ENCODE peak calls at places on chromosomes 12 and 14, in six cellular contexts. One of them, this sample, is unnamed.
A peak's percentile ranks its signal among the peaks of the same experiment; 100 is the strongest.

GRCh38 chr12:38895446-38895845 is 9.9 kb downstream of the CPNE8 start:
- DNase-seq in CD8-positive, alpha-beta T cell: no peak
- DNase-seq in heart right ventricle: no peak
- DNase-seq in PC-3: no peak
- DNase-seq in lower lobe of right lung: no peak
- DNase-seq in HCT116: no peak
- DNase-seq in this sample: no peak

GRCh38 chr14:96574633-96575191 is 72.5 kb downstream of the PAPOLA start:
- DNase-seq in CD8-positive, alpha-beta T cell: no peak
- DNase-seq in heart right ventricle: no peak
- DNase-seq in PC-3: peak; percentile 42
- DNase-seq in lower lobe of right lung: no peak
- DNase-seq in HCT116: no peak
- DNase-seq in this sample: peak; percentile 55

GRCh38 chr14:36768638-36769337 is 107.1 kb downstream of the PAX9 start:
- DNase-seq in CD8-positive, alpha-beta T cell: no peak
- DNase-seq in heart right ventricle: no peak
- DNase-seq in PC-3: no peak
- DNase-seq in lower lobe of right lung: no peak
- DNase-seq in HCT116: no peak
- DNase-seq in this sample: no peak

GRCh38 chr12:3172124-3173007 is 95.2 kb downstream of the TSPAN9 start:
- DNase-seq in CD8-positive, alpha-beta T cell: no peak
- DNase-seq in heart right ventricle: no peak
- DNase-seq in PC-3: no peak
- DNase-seq in lower lobe of right lung: no peak
- DNase-seq in HCT116: no peak
- DNase-seq in this sample: no peak

GRCh38 chr12:27542628-27543027 is 18.6 kb downstream of the PPFIBP1 start:
- DNase-seq in CD8-positive, alpha-beta T cell: no peak
- DNase-seq in heart right ventricle: no peak
- DNase-seq in PC-3: no peak
- DNase-seq in lower lobe of right lung: no peak
- DNase-seq in HCT116: no peak
- DNase-seq in this sample: no peak

GRCh38 chr14:85401396-85401795 is 128.5 kb upstream of the FLRT2 start:
- DNase-seq in CD8-positive, alpha-beta T cell: no peak
- DNase-seq in heart right ventricle: no peak
- DNase-seq in PC-3: no peak
- DNase-seq in lower lobe of right lung: no peak
- DNase-seq in HCT116: no peak
- DNase-seq in this sample: no peak

GRCh38 chr12:104506691-104507401 is 50.1 kb downstream of the CHST11 start:
- DNase-seq in CD8-positive, alpha-beta T cell: no peak
- DNase-seq in heart right ventricle: no peak
- DNase-seq in PC-3: no peak
- DNase-seq in lower lobe of right lung: no peak
- DNase-seq in HCT116: no peak
- DNase-seq in this sample: no peak

GRCh38 chr12:12024958-12025682 is 45.6 kb upstream of the BCL2L14 start:
- DNase-seq in CD8-positive, alpha-beta T cell: no peak
- DNase-seq in heart right ventricle: no peak
- DNase-seq in PC-3: no peak
- DNase-seq in lower lobe of right lung: no peak
- DNase-seq in HCT116: no peak
- DNase-seq in this sample: peak; percentile 38

GRCh38 chr12:92608418-92609091 is 94.2 kb upstream of the PLEKHG7 start:
- DNase-seq in CD8-positive, alpha-beta T cell: no peak
- DNase-seq in heart right ventricle: no peak
- DNase-seq in PC-3: peak; percentile 73
- DNase-seq in lower lobe of right lung: no peak
- DNase-seq in HCT116: peak; percentile 33
- DNase-seq in this sample: no peak

GRCh38 chr12:12979731-12980259 is 20.3 kb downstream of the HEBP1 start:
- DNase-seq in CD8-positive, alpha-beta T cell: no peak
- DNase-seq in heart right ventricle: no peak
- DNase-seq in PC-3: peak; percentile 64
- DNase-seq in lower lobe of right lung: no peak
- DNase-seq in HCT116: no peak
- DNase-seq in this sample: peak; percentile 64

GRCh38 chr12:52865090-52865944 is 16.5 kb upstream of the KRT78 start:
- DNase-seq in CD8-positive, alpha-beta T cell: no peak
- DNase-seq in heart right ventricle: peak; percentile 62
- DNase-seq in PC-3: peak; percentile 87
- DNase-seq in lower lobe of right lung: peak; percentile 68
- DNase-seq in HCT116: peak; percentile 79
- DNase-seq in this sample: peak; percentile 75

GRCh38 chr12:95224202-95225170 is 6.9 kb downstream of the VEZT start:
- DNase-seq in CD8-positive, alpha-beta T cell: no peak
- DNase-seq in heart right ventricle: no peak
- DNase-seq in PC-3: peak; percentile 79
- DNase-seq in lower lobe of right lung: no peak
- DNase-seq in HCT116: no peak
- DNase-seq in this sample: no peak

GRCh38 chr14:36478782-36479181 is 41.2 kb downstream of the NKX2-1 start:
- DNase-seq in CD8-positive, alpha-beta T cell: no peak
- DNase-seq in heart right ventricle: no peak
- DNase-seq in PC-3: peak; percentile 93
- DNase-seq in lower lobe of right lung: no peak
- DNase-seq in HCT116: peak; percentile 27
- DNase-seq in this sample: no peak

DNA sequence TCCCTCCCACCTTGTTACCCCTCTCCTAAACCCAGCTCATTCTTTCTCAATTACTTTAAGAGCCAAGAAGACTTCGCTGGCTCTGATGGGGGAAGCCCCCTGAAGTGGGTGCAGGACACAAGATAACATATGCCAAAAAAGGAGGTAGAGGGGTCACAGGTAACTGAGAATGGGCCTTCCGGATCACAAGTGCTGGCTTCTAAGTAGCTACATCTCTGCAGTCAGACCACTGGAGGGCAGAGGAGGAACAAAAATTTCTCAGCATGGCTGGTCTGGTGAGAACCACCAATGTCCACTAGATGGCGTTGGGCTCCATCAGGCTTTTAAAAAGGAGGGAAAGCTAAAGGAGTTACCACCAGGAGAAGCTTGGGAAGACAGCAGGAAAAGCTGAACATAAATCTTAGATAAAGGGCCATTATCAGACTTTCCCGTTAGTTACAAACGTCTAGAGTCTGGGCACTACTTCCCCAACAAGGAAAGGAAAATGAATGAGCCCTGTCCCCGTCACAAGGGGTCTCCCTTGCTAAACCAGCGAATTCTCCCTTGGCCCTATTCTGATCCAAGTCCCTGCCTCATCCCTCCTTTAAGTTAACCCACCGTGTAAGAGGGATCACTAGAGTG is 11.6 kb upstream of the CDH24 start:
- DNase-seq in CD8-positive, alpha-beta T cell: peak; percentile 55
- DNase-seq in heart right ventricle: no peak
- DNase-seq in PC-3: peak; percentile 96
- DNase-seq in lower lobe of right lung: no peak
- DNase-seq in HCT116: peak; percentile 88
- DNase-seq in this sample: peak; percentile 87
- H3K4me3 ChIP-seq in CD8-positive, alpha-beta T cell: no peak overlapping the region
- H3K4me3 ChIP-seq in heart right ventricle: no peak overlapping the region
- H3K4me3 ChIP-seq in PC-3: peak overlapping the region; percentile 36
- H3K4me3 ChIP-seq in lower lobe of right lung: no peak overlapping the region
- H3K4me3 ChIP-seq in HCT116: no peak overlapping the region
- H3K4me3 ChIP-seq in this sample: no peak overlapping the region

GRCh38 chr12:50248406-50248805 is 34.9 kb downstream of the LIMA1 start:
- DNase-seq in CD8-positive, alpha-beta T cell: no peak
- DNase-seq in heart right ventricle: no peak
- DNase-seq in PC-3: no peak
- DNase-seq in lower lobe of right lung: no peak
- DNase-seq in HCT116: no peak
- DNase-seq in this sample: no peak

GRCh38 chr12:50248883-50249282 is 34.4 kb downstream of the LIMA1 start:
- DNase-seq in CD8-positive, alpha-beta T cell: no peak
- DNase-seq in heart right ventricle: no peak
- DNase-seq in PC-3: no peak
- DNase-seq in lower lobe of right lung: no peak
- DNase-seq in HCT116: no peak
- DNase-seq in this sample: no peak

GRCh38 chr12:50249464-50250229 is 33.7 kb downstream of the LIMA1 start:
- DNase-seq in CD8-positive, alpha-beta T cell: no peak
- DNase-seq in heart right ventricle: no peak
- DNase-seq in PC-3: peak; percentile 29
- DNase-seq in lower lobe of right lung: no peak
- DNase-seq in HCT116: no peak
- DNase-seq in this sample: no peak

GRCh38 chr12:50246159-50246865 is 37.0 kb downstream of the LIMA1 start:
- DNase-seq in CD8-positive, alpha-beta T cell: no peak
- DNase-seq in heart right ventricle: no peak
- DNase-seq in PC-3: no peak
- DNase-seq in lower lobe of right lung: no peak
- DNase-seq in HCT116: no peak
- DNase-seq in this sample: no peak

GRCh38 chr12:50246873-50247612 is 36.3 kb downstream of the LIMA1 start:
- DNase-seq in CD8-positive, alpha-beta T cell: no peak
- DNase-seq in heart right ventricle: peak; percentile 24
- DNase-seq in PC-3: peak; percentile 99
- DNase-seq in lower lobe of right lung: no peak
- DNase-seq in HCT116: peak; percentile 99
- DNase-seq in this sample: peak; percentile 82
- H3K4me1 ChIP-seq in CD8-positive, alpha-beta T cell: no peaks in the 10 kb centered on the region
- H3K4me1 ChIP-seq in heart right ventricle: peaks cover 42% of the 10 kb centered on the region
- H3K4me1 ChIP-seq in PC-3: peaks cover 69% of the 10 kb centered on the region
- H3K4me1 ChIP-seq in lower lobe of right lung: peaks cover 46% of the 10 kb centered on the region
- H3K4me1 ChIP-seq in HCT116: peaks cover 74% of the 10 kb centered on the region
- H3K4me1 ChIP-seq in this sample: peaks cover 32% of the 10 kb centered on the region

GRCh38 chr12:54158581-54158980 is 30.2 kb downstream of the SMUG1 start:
- DNase-seq in CD8-positive, alpha-beta T cell: no peak
- DNase-seq in heart right ventricle: no peak
- DNase-seq in PC-3: no peak
- DNase-seq in lower lobe of right lung: no peak
- DNase-seq in HCT116: no peak
- DNase-seq in this sample: no peak

GRCh38 chr12:54160807-54161480 is 27.8 kb downstream of the SMUG1 start:
- DNase-seq in CD8-positive, alpha-beta T cell: no peak
- DNase-seq in heart right ventricle: no peak
- DNase-seq in PC-3: no peak
- DNase-seq in lower lobe of right lung: no peak
- DNase-seq in HCT116: no peak
- DNase-seq in this sample: no peak

GRCh38 chr12:54159549-54159948 is 29.2 kb downstream of the SMUG1 start:
- DNase-seq in CD8-positive, alpha-beta T cell: no peak
- DNase-seq in heart right ventricle: no peak
- DNase-seq in PC-3: no peak
- DNase-seq in lower lobe of right lung: no peak
- DNase-seq in HCT116: no peak
- DNase-seq in this sample: no peak

GRCh38 chr12:54160050-54160449 is 28.7 kb downstream of the SMUG1 start:
- DNase-seq in CD8-positive, alpha-beta T cell: no peak
- DNase-seq in heart right ventricle: no peak
- DNase-seq in PC-3: no peak
- DNase-seq in lower lobe of right lung: no peak
- DNase-seq in HCT116: no peak
- DNase-seq in this sample: no peak

DNA sequence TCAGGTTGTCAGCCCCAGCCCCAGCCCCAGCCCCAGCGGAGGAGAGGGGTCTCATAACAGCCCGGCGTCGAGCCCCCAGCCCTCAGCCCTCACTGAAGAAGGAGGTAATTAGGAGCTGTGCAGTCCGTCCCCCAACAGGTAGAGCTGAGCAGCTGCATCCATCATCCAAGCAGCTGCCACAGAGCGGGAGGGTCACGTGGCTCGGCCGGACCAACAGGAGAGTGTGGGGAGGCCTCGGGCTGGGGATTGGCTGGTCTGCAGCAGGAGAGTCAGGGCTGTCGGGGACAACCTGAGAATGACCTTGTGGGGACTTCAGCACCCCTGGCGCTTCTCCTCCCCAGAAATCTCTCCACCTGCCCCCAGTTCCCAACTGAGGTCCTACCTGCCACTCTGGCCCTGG is 29.6 kb downstream of the SMUG1 start:
- DNase-seq in CD8-positive, alpha-beta T cell: no peak
- DNase-seq in heart right ventricle: no peak
- DNase-seq in PC-3: no peak
- DNase-seq in lower lobe of right lung: no peak
- DNase-seq in HCT116: peak; percentile 50
- DNase-seq in this sample: no peak
- TF ChIP-seq CTCF in CD8-positive, alpha-beta T cell: no peak
- TF ChIP-seq CTCF in heart right ventricle: no peak
- TF ChIP-seq CTCF in PC-3: no peak
- TF ChIP-seq CTCF in lower lobe of right lung: no peak
- TF ChIP-seq CTCF in HCT116: peak; percentile 27
- TF ChIP-seq CTCF in this sample: no peak

DNA sequence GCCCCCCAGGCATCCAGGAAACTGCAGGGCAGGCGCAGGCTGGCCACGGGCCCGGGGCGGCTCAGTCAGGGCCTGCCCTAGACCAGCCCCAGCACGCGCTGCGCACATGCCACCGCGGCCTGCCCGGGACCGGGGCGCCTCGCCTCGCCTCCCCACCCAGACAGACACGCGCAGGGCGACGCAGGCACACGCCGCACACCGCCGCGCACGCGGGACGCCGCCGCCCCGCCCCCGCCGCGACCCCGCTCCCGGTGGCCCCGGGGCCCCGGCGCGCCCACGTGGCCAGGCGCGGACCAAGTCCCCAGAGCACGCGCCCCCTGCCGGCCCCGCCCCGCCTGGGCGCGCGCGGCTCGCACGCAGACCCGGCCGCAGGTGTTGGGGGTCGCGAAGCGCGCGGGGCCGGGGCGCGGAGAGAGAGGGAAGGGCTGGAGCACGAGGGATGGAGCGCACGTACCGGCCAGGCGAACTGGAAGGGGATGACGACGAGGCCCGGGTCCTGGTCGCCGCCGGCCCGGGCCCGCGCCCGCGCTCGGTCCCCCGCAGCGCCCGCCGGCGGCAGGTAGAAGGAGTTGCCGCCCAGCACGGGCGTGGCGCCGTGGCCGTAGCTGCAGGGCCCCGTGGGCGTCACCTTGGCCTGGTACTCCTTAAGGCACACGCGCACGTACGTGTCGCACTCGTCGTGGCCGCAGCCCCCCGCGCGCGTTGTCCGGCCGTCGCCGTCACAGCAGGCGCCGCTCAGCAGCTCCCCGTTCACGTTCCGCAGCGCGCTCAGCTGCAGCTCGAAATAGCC is 1.1 kb downstream of the JAG2 start:
- DNase-seq in CD8-positive, alpha-beta T cell: no peak
- DNase-seq in heart right ventricle: no peak
- DNase-seq in PC-3: peak; percentile 50
- DNase-seq in lower lobe of right lung: peak; percentile 66
- DNase-seq in HCT116: no peak
- DNase-seq in this sample: no peak
- H3K4me3 ChIP-seq in CD8-positive, alpha-beta T cell: no peak overlapping the region
- H3K4me3 ChIP-seq in heart right ventricle: peak overlapping the region; percentile 56
- H3K4me3 ChIP-seq in PC-3: peak overlapping the region; percentile 72
- H3K4me3 ChIP-seq in lower lobe of right lung: peak overlapping the region; percentile 61
- H3K4me3 ChIP-seq in HCT116: peak overlapping the region; percentile 55
- H3K4me3 ChIP-seq in this sample: peak overlapping the region; percentile 57

DNA sequence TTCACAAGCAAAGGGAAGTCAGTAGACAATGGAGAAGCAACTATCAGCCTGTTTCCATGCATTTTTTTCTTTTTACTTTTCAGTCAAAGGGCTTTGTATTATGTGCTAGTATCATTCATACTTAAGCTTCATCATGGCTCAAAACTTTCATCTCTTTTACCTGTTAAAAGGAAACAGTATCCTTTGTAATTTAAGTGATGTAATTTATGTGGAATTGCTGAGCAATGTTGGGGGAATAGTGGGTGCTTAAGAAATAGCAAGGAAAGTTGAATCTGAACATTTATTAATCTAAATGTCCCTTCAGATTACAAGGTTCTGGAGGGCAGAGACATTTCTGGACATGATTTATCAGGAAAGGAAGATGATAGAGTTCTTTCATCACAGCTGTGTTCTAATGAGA is 915.3 kb downstream of the VRK1 start:
- DNase-seq in CD8-positive, alpha-beta T cell: no peak
- DNase-seq in heart right ventricle: no peak
- DNase-seq in PC-3: peak; percentile 5
- DNase-seq in lower lobe of right lung: no peak
- DNase-seq in HCT116: no peak
- DNase-seq in this sample: no peak
- H3K4me1 ChIP-seq in CD8-positive, alpha-beta T cell: peaks cover 35% of the 10 kb centered on the region
- H3K4me1 ChIP-seq in heart right ventricle: no peaks in the 10 kb centered on the region
- H3K4me1 ChIP-seq in PC-3: peaks cover 36% of the 10 kb centered on the region
- H3K4me1 ChIP-seq in lower lobe of right lung: no peaks in the 10 kb centered on the region
- H3K4me1 ChIP-seq in HCT116: no peaks in the 10 kb centered on the region
- H3K4me1 ChIP-seq in this sample: no peaks in the 10 kb centered on the region